ENCODE peak calls at places on chromosomes 3 and 15, in four cellular contexts. B is heart left ventricle; Y is sigmoid colon; T is CD4-positive, alpha-beta memory T cell. E is an unnamed sample.

GRCh38 chr3:45462522-45463262 is 74.3 kb downstream of the LARS2 start:
- DNase-seq in B (no peak), Y (no peak), T (no peak), E (no peak)

GRCh38 chr3:192887047-192887446 is 30.6 kb downstream of the MB21D2 start:
- DNase-seq in B (no peak), Y (no peak), T (no peak), E (no peak)

GRCh38 chr3:69058180-69058946 is 6.2 kb upstream of the TMF1 start:
- DNase-seq in B (no peak), Y (no peak), T (peak; percentile 46), E (no peak)

GRCh38 chr3:1774597-1774996 is 324.1 kb upstream of the CNTN4 start:
- DNase-seq in B (no peak), Y (no peak), T (no peak), E (no peak)

GRCh38 chr15:52652984-52653383 is 26.2 kb downstream of the ATOSA start:
- DNase-seq in B (no peak), Y (no peak), T (no peak), E (peak; percentile 41)

GRCh38 chr3:14436954-14437281 is 34.5 kb downstream of the SLC6A6 start:
- DNase-seq in B (no peak), Y (no peak), T (no peak), E (no peak)

GRCh38 chr3:23072672-23073071 is 130.5 kb upstream of the UBE2E2 start:
- DNase-seq in B (no peak), Y (no peak), T (no peak), E (no peak)

GRCh38 chr3:46895761-46896160 is 18.2 kb downstream of the PTH1R start:
- DNase-seq in B (no peak), Y (no peak), T (no peak), E (no peak)

GRCh38 chr3:161271646-161272045 is 50.5 kb downstream of the NMD3 start:
- DNase-seq in B (no peak), Y (no peak), T (no peak), E (no peak)

GRCh38 chr3:122583770-122584169 is 6.3 kb downstream of the PARP15 start:
- DNase-seq in B (no peak), Y (no peak), T (no peak), E (no peak)

GRCh38 chr15:49383266-49383665 is 39.8 kb upstream of the FGF7 start:
- DNase-seq in B (no peak), Y (no peak), T (no peak), E (no peak)

GRCh38 chr3:181712505-181713299 is 977 bp downstream of the SOX2 start:
- DNase-seq in B (no peak), Y (no peak), T (no peak), E (no peak)

GRCh38 chr3:25043181-25043580 is 384.9 kb upstream of the RARB start:
- DNase-seq in B (no peak), Y (no peak), T (no peak), E (no peak)

GRCh38 chr3:150874666-150875219 is 30.5 kb downstream of the MINDY4B start:
- DNase-seq in B (no peak), Y (no peak), T (no peak), E (no peak)

GRCh38 chr3:140292684-140293083 is 357.7 kb downstream of the CLSTN2 start:
- DNase-seq in B (peak; percentile 70), Y (no peak), T (no peak), E (peak; percentile 19)

GRCh38 chr3:176931991-176932390 is 265.3 kb downstream of the TBL1XR1 start:
- DNase-seq in B (no peak), Y (no peak), T (no peak), E (no peak)

GRCh38 chr3:8937064-8938020 is 25.9 kb downstream of the RAD18 start:
- DNase-seq in B (no peak), Y (no peak), T (no peak), E (no peak)

GRCh38 chr15:38894260-38894948 is 329.8 kb upstream of the RASGRP1 start:
- DNase-seq in B (no peak), Y (no peak), T (no peak), E (no peak)

GRCh38 chr3:17044844-17045243 is 160.1 kb downstream of the PLCL2 start:
- DNase-seq in B (no peak), Y (no peak), T (no peak), E (no peak)

GRCh38 chr3:63528325-63529000 is 124.0 kb upstream of the SNTN start:
- DNase-seq in B (no peak), Y (no peak), T (no peak), E (no peak)

GRCh38 chr3:144197582-144197981 is 226.0 kb downstream of the DIPK2A start:
- DNase-seq in B (no peak), Y (no peak), T (no peak), E (no peak)

GRCh38 chr15:84034831-84035753 is 200.5 kb upstream of the GOLGA6L4 start:
- DNase-seq in B (no peak), Y (no peak), T (no peak), E (no peak)

GRCh38 chr15:101807345-101807945 is 4.1 kb downstream of the OR4F6 start:
- DNase-seq in B (no peak), Y (no peak), T (no peak), E (no peak)

GRCh38 chr3:177771780-177772179 is 574.5 kb upstream of the TBL1XR1 start:
- DNase-seq in B (no peak), Y (no peak), T (no peak), E (no peak)

GRCh38 chr15:75024102-75024636 is 779 bp downstream of the PPCDC start:
- DNase-seq in B (no peak), Y (no peak), T (no peak), E (no peak)

GRCh38 chr3:30908466-30909037 is 14.1 kb upstream of the GADL1 start:
- DNase-seq in B (no peak), Y (no peak), T (no peak), E (no peak)

GRCh38 chr15:77825143-77825542 is 192.4 kb upstream of the LINGO1 start:
- DNase-seq in B (peak; percentile 4), Y (no peak), T (no peak), E (no peak)

GRCh38 chr3:134918448-134918847 is 123.4 kb downstream of the EPHB1 start:
- DNase-seq in B (no peak), Y (no peak), T (no peak), E (no peak)

GRCh38 chr15:65945616-65946015 is 76.3 kb downstream of the RAB11A start:
- DNase-seq in B (no peak), Y (no peak), T (no peak), E (no peak)

GRCh38 chr15:72809329-72809728 is 25.8 kb upstream of the ADPGK start:
- DNase-seq in B (no peak), Y (no peak), T (peak; percentile 22), E (no peak)

GRCh38 chr3:176919836-176920760 is 277.2 kb downstream of the TBL1XR1 start:
- DNase-seq in B (no peak), Y (no peak), T (no peak), E (no peak)

GRCh38 chr3:98513136-98513535 is 9.6 kb downstream of the CLDND1 start:
- DNase-seq in B (no peak), Y (no peak), T (no peak), E (no peak)

GRCh38 chr3:190696777-190697501 is 165.6 kb downstream of the GMNC start:
- DNase-seq in B (no peak), Y (no peak), T (no peak), E (no peak)

GRCh38 chr3:10142707-10143560 is 1.4 kb downstream of the VHL start:
- DNase-seq in B (no peak), Y (no peak), T (peak; percentile 18), E (no peak)

GRCh38 chr15:66825139-66825538 is 123.1 kb downstream of the SMAD6 start:
- DNase-seq in B (no peak), Y (no peak), T (no peak), E (no peak)

GRCh38 chr3:58237940-58238681 is 519 bp downstream of the ABHD6 start:
- DNase-seq in B (peak; percentile 84), Y (peak; percentile 88), T (peak; percentile 35), E (peak; percentile 71)

DNA sequence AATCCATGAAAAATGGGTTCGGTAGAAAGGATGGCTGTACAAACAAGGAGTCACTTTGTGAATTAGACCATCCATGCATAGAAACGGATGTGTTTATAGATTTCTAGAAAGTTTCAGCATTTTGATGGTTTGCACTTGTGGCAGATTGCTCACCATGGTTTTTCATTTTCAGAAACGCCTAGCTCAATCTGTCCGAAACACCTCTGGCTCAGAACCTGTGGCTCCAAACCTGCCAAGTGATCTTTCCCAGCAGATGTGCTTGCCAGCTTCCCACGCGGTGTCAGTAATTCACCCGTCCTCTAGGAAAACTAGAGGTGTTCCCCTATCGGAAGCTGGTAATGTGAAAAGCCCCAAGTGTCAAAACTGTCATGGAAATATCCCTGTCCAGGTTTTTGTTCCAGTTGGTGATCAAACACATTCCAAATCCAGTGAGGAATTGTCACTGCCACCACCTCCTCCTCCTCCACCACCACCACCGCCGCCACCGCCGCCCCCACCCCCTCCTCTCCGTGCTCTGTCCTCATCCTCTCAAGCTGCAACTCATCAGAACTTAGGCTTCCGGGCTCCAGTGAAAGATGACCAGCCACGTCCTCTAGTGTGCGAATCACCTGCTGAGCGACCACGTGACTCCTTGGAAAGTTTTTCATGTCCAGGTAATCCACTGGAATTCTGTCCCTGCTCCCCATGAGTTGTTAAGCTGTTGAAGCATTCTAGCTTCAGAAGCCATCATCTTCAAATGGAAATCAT is 21.2 kb downstream of the WHAMM start:
- DNase-seq in B (no peak), Y (no peak), T (no peak), E (no peak)
- H3K9me3 ChIP-seq in B (no peaks in the 10 kb centered on the region), Y (no peaks in the 10 kb centered on the region), T (no peaks in the 10 kb centered on the region), E (no peaks in the 10 kb centered on the region)

DNA sequence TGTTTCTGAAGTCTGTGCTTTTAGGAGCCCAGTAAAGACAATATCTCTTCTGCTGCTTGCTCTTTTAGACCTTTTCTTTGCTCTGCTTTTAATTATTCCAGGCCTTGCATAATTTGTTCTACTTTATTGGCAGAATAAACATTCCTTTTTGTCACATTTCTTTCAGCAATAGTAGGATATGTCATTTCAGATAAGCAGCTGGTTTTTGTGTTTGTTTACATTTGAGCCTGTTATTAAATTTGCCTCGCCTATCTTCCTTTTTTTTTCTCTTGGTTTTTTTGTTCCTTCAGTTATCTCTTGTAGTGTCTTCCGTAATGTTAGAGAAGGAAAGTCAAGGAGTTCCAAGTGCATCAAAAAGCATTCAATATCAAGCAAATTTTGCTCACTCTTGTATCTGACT is 16.4 kb downstream of the ZNF654 start:
- DNase-seq in B (no peak), Y (no peak), T (no peak), E (no peak)
- H3K9me3 ChIP-seq in B (peaks cover 7% of the 10 kb centered on the region), Y (no peaks in the 10 kb centered on the region), T (no peaks in the 10 kb centered on the region), E (no peaks in the 10 kb centered on the region)

GRCh38 chr15:57548325-57548724 is 43.4 kb upstream of the MYZAP start:
- DNase-seq in B (no peak), Y (no peak), T (no peak), E (no peak)
- H3K9me3 ChIP-seq in B (no peaks in the 10 kb centered on the region), Y (no peaks in the 10 kb centered on the region), T (no peaks in the 10 kb centered on the region), E (no peaks in the 10 kb centered on the region)

GRCh38 chr15:27427386-27427785 is 456.4 kb downstream of the GABRG3 start:
- DNase-seq in B (no peak), Y (no peak), T (no peak), E (no peak)
- H3K9me3 ChIP-seq in B (peaks cover 4% of the 10 kb centered on the region), Y (no peaks in the 10 kb centered on the region), T (no peaks in the 10 kb centered on the region), E (no peaks in the 10 kb centered on the region)

GRCh38 chr3:76177650-76178049 is 392.3 kb upstream of the ZNF717 start:
- DNase-seq in B (no peak), Y (no peak), T (no peak), E (no peak)

DNA sequence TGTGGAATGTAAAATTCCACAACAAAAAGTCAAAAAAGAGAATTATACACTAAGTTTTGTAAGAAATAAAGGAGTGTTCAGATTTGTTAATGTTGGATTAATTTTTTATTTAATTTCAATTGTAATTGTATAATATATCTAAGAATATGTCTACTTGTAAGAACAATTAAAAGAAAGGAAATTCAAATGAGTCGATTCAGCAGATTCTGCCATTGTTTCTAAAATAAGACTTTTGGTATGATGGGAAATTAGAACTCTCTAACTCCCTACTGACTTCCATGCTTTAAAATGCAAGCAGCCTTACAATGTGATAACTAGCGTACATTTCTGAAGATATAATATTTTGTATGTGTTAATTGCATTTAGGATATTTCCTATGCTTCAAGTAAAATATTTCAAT is 395.9 kb upstream of the ZNF717 start:
- DNase-seq in B (no peak), Y (no peak), T (no peak), E (no peak)
- H3K9me3 ChIP-seq in B (no peaks in the 10 kb centered on the region), Y (peaks cover 2% of the 10 kb centered on the region), T (no peaks in the 10 kb centered on the region), E (no peaks in the 10 kb centered on the region)

E was measured in colonic mucosa.